ENCODE peak calls at places on chromosomes 5 and 9, in seven cellular contexts. One of them, this sample, is unnamed.
A peak's percentile ranks its signal among the peaks of the same experiment; 100 is the strongest.

GRCh38 chr5:2852446-2852845 is 101.0 kb upstream of the IRX2 start:
- DNase-seq in effector memory CD4-positive, alpha-beta T cell: no peak
- DNase-seq in iris pigment epithelial cell: no peak
- DNase-seq in EL: no peak
- DNase-seq in activated effector memory CD4-positive, alpha-beta T cell treated with Interleukin-2 at 50 U/mL for 16 hours: no peak
- DNase-seq in AG04449: no peak
- DNase-seq in NCI-H748 treated with DMSO at 0.1 percent for 48 hours: no peak
- DNase-seq in this sample: no peak

GRCh38 chr5:74063821-74064598 is 438.0 kb downstream of the ARHGEF28 start:
- DNase-seq in activated effector memory CD4-positive, alpha-beta T cell treated with Interleukin-2 at 50 U/mL for 16 hours: no peak
- DNase-seq in NCI-H748 treated with DMSO at 0.1 percent for 48 hours: no peak
- DNase-seq in iris pigment epithelial cell: peak; percentile 71
- DNase-seq in EL: peak; percentile 94
- DNase-seq in effector memory CD4-positive, alpha-beta T cell: no peak
- DNase-seq in AG04449: peak; percentile 59
- DNase-seq in this sample: peak; percentile 88

GRCh38 chr5:89437450-89438435 is 554.8 kb upstream of the MEF2C start:
- DNase-seq in NCI-H748 treated with DMSO at 0.1 percent for 48 hours: peak; percentile 80
- DNase-seq in AG04449: no peak
- DNase-seq in effector memory CD4-positive, alpha-beta T cell: no peak
- DNase-seq in EL: no peak
- DNase-seq in iris pigment epithelial cell: peak; percentile 11
- DNase-seq in activated effector memory CD4-positive, alpha-beta T cell treated with Interleukin-2 at 50 U/mL for 16 hours: no peak
- DNase-seq in this sample: peak; percentile 68

GRCh38 chr5:138466058-138466899 is 1.0 kb downstream of the EGR1 start:
- DNase-seq in effector memory CD4-positive, alpha-beta T cell: peak; percentile 14
- DNase-seq in activated effector memory CD4-positive, alpha-beta T cell treated with Interleukin-2 at 50 U/mL for 16 hours: no peak
- DNase-seq in EL: peak; percentile 53
- DNase-seq in AG04449: no peak
- DNase-seq in NCI-H748 treated with DMSO at 0.1 percent for 48 hours: no peak
- DNase-seq in iris pigment epithelial cell: peak; percentile 36
- DNase-seq in this sample: peak; percentile 59

GRCh38 chr5:151619812-151620462 is 28.8 kb upstream of the FAT2 start:
- DNase-seq in EL: no peak
- DNase-seq in NCI-H748 treated with DMSO at 0.1 percent for 48 hours: no peak
- DNase-seq in iris pigment epithelial cell: no peak
- DNase-seq in effector memory CD4-positive, alpha-beta T cell: no peak
- DNase-seq in AG04449: no peak
- DNase-seq in activated effector memory CD4-positive, alpha-beta T cell treated with Interleukin-2 at 50 U/mL for 16 hours: no peak
- DNase-seq in this sample: peak; percentile 60

GRCh38 chr9:98248737-98249474 is 6.5 kb downstream of the TBC1D2 start:
- DNase-seq in effector memory CD4-positive, alpha-beta T cell: no peak
- DNase-seq in EL: peak; percentile 94
- DNase-seq in activated effector memory CD4-positive, alpha-beta T cell treated with Interleukin-2 at 50 U/mL for 16 hours: no peak
- DNase-seq in iris pigment epithelial cell: peak; percentile 99
- DNase-seq in AG04449: peak; percentile 93
- DNase-seq in NCI-H748 treated with DMSO at 0.1 percent for 48 hours: no peak
- DNase-seq in this sample: peak; percentile 74

GRCh38 chr5:24788829-24789509 is 144.2 kb upstream of the CDH10 start:
- DNase-seq in AG04449: peak; percentile 77
- DNase-seq in iris pigment epithelial cell: peak; percentile 88
- DNase-seq in activated effector memory CD4-positive, alpha-beta T cell treated with Interleukin-2 at 50 U/mL for 16 hours: no peak
- DNase-seq in NCI-H748 treated with DMSO at 0.1 percent for 48 hours: no peak
- DNase-seq in effector memory CD4-positive, alpha-beta T cell: no peak
- DNase-seq in EL: peak; percentile 4
- DNase-seq in this sample: peak; percentile 75

GRCh38 chr5:179873176-179873575 is 14.6 kb upstream of the MRNIP start:
- DNase-seq in effector memory CD4-positive, alpha-beta T cell: no peak
- DNase-seq in NCI-H748 treated with DMSO at 0.1 percent for 48 hours: no peak
- DNase-seq in activated effector memory CD4-positive, alpha-beta T cell treated with Interleukin-2 at 50 U/mL for 16 hours: no peak
- DNase-seq in EL: no peak
- DNase-seq in iris pigment epithelial cell: no peak
- DNase-seq in AG04449: no peak
- DNase-seq in this sample: no peak

GRCh38 chr5:96344678-96345612 is 88.1 kb downstream of the PCSK1 start:
- DNase-seq in iris pigment epithelial cell: peak; percentile 90
- DNase-seq in activated effector memory CD4-positive, alpha-beta T cell treated with Interleukin-2 at 50 U/mL for 16 hours: no peak
- DNase-seq in EL: peak; percentile 70
- DNase-seq in effector memory CD4-positive, alpha-beta T cell: peak; percentile 6
- DNase-seq in NCI-H748 treated with DMSO at 0.1 percent for 48 hours: peak; percentile 71
- DNase-seq in AG04449: peak; percentile 51
- DNase-seq in this sample: peak; percentile 82

GRCh38 chr9:100322954-100323536 is 29.7 kb downstream of the TEX10 start:
- DNase-seq in effector memory CD4-positive, alpha-beta T cell: peak; percentile 4
- DNase-seq in activated effector memory CD4-positive, alpha-beta T cell treated with Interleukin-2 at 50 U/mL for 16 hours: no peak
- DNase-seq in AG04449: no peak
- DNase-seq in NCI-H748 treated with DMSO at 0.1 percent for 48 hours: peak; percentile 41
- DNase-seq in iris pigment epithelial cell: peak; percentile 49
- DNase-seq in EL: peak; percentile 47
- DNase-seq in this sample: peak; percentile 61

GRCh38 chr5:2762744-2763532 is 11.5 kb upstream of the IRX2 start:
- DNase-seq in effector memory CD4-positive, alpha-beta T cell: no peak
- DNase-seq in EL: no peak
- DNase-seq in AG04449: no peak
- DNase-seq in iris pigment epithelial cell: no peak
- DNase-seq in activated effector memory CD4-positive, alpha-beta T cell treated with Interleukin-2 at 50 U/mL for 16 hours: no peak
- DNase-seq in NCI-H748 treated with DMSO at 0.1 percent for 48 hours: no peak
- DNase-seq in this sample: no peak

GRCh38 chr9:92720209-92720765 is 44.3 kb downstream of the BICD2 start:
- DNase-seq in AG04449: no peak
- DNase-seq in iris pigment epithelial cell: no peak
- DNase-seq in effector memory CD4-positive, alpha-beta T cell: no peak
- DNase-seq in activated effector memory CD4-positive, alpha-beta T cell treated with Interleukin-2 at 50 U/mL for 16 hours: no peak
- DNase-seq in NCI-H748 treated with DMSO at 0.1 percent for 48 hours: no peak
- DNase-seq in EL: no peak
- DNase-seq in this sample: no peak

GRCh38 chr5:125501396-125501795 is 755.0 kb upstream of the ZNF608 start:
- DNase-seq in AG04449: no peak
- DNase-seq in EL: no peak
- DNase-seq in effector memory CD4-positive, alpha-beta T cell: no peak
- DNase-seq in iris pigment epithelial cell: no peak
- DNase-seq in activated effector memory CD4-positive, alpha-beta T cell treated with Interleukin-2 at 50 U/mL for 16 hours: no peak
- DNase-seq in NCI-H748 treated with DMSO at 0.1 percent for 48 hours: no peak
- DNase-seq in this sample: peak; percentile 51

GRCh38 chr5:40557486-40557885 is 122.2 kb upstream of the PTGER4 start:
- DNase-seq in effector memory CD4-positive, alpha-beta T cell: no peak
- DNase-seq in iris pigment epithelial cell: no peak
- DNase-seq in EL: no peak
- DNase-seq in AG04449: no peak
- DNase-seq in NCI-H748 treated with DMSO at 0.1 percent for 48 hours: peak; percentile 27
- DNase-seq in activated effector memory CD4-positive, alpha-beta T cell treated with Interleukin-2 at 50 U/mL for 16 hours: no peak
- DNase-seq in this sample: peak; percentile 25

GRCh38 chr9:126236273-126236672 is 90.4 kb upstream of the MVB12B start:
- DNase-seq in effector memory CD4-positive, alpha-beta T cell: no peak
- DNase-seq in activated effector memory CD4-positive, alpha-beta T cell treated with Interleukin-2 at 50 U/mL for 16 hours: no peak
- DNase-seq in NCI-H748 treated with DMSO at 0.1 percent for 48 hours: no peak
- DNase-seq in iris pigment epithelial cell: no peak
- DNase-seq in EL: no peak
- DNase-seq in AG04449: no peak
- DNase-seq in this sample: no peak

GRCh38 chr9:14251146-14252071 is 62.5 kb downstream of the NFIB start:
- DNase-seq in AG04449: no peak
- DNase-seq in iris pigment epithelial cell: peak; percentile 91
- DNase-seq in NCI-H748 treated with DMSO at 0.1 percent for 48 hours: peak; percentile 63
- DNase-seq in EL: peak; percentile 69
- DNase-seq in activated effector memory CD4-positive, alpha-beta T cell treated with Interleukin-2 at 50 U/mL for 16 hours: no peak
- DNase-seq in effector memory CD4-positive, alpha-beta T cell: no peak
- DNase-seq in this sample: peak; percentile 94

GRCh38 chr9:128992995-128993394 is 35.1 kb downstream of the SH3GLB2 start:
- DNase-seq in AG04449: no peak
- DNase-seq in effector memory CD4-positive, alpha-beta T cell: no peak
- DNase-seq in NCI-H748 treated with DMSO at 0.1 percent for 48 hours: no peak
- DNase-seq in EL: no peak
- DNase-seq in iris pigment epithelial cell: no peak
- DNase-seq in activated effector memory CD4-positive, alpha-beta T cell treated with Interleukin-2 at 50 U/mL for 16 hours: no peak
- DNase-seq in this sample: no peak

GRCh38 chr5:30401479-30402058 is 791.9 kb upstream of the CDH6 start:
- DNase-seq in EL: no peak
- DNase-seq in effector memory CD4-positive, alpha-beta T cell: no peak
- DNase-seq in AG04449: no peak
- DNase-seq in activated effector memory CD4-positive, alpha-beta T cell treated with Interleukin-2 at 50 U/mL for 16 hours: no peak
- DNase-seq in iris pigment epithelial cell: peak; percentile 51
- DNase-seq in NCI-H748 treated with DMSO at 0.1 percent for 48 hours: peak; percentile 79
- DNase-seq in this sample: peak; percentile 63

GRCh38 chr5:92998456-92998855 is 582.6 kb downstream of the NR2F1-AS1 start:
- DNase-seq in AG04449: no peak
- DNase-seq in EL: no peak
- DNase-seq in NCI-H748 treated with DMSO at 0.1 percent for 48 hours: no peak
- DNase-seq in effector memory CD4-positive, alpha-beta T cell: no peak
- DNase-seq in activated effector memory CD4-positive, alpha-beta T cell treated with Interleukin-2 at 50 U/mL for 16 hours: no peak
- DNase-seq in iris pigment epithelial cell: peak; percentile 31
- DNase-seq in this sample: no peak

GRCh38 chr5:116242363-116242762 is 157.5 kb downstream of the COMMD10 start:
- DNase-seq in activated effector memory CD4-positive, alpha-beta T cell treated with Interleukin-2 at 50 U/mL for 16 hours: no peak
- DNase-seq in NCI-H748 treated with DMSO at 0.1 percent for 48 hours: no peak
- DNase-seq in AG04449: no peak
- DNase-seq in EL: peak; percentile 1
- DNase-seq in effector memory CD4-positive, alpha-beta T cell: no peak
- DNase-seq in iris pigment epithelial cell: peak; percentile 53
- DNase-seq in this sample: peak; percentile 36

GRCh38 chr5:52989025-52989780 is at the start of gene ITGA2:
- DNase-seq in effector memory CD4-positive, alpha-beta T cell: peak; percentile 0
- DNase-seq in activated effector memory CD4-positive, alpha-beta T cell treated with Interleukin-2 at 50 U/mL for 16 hours: peak; percentile 5
- DNase-seq in AG04449: no peak
- DNase-seq in NCI-H748 treated with DMSO at 0.1 percent for 48 hours: peak; percentile 28
- DNase-seq in iris pigment epithelial cell: peak; percentile 69
- DNase-seq in EL: peak; percentile 65
- DNase-seq in this sample: peak; percentile 78

GRCh38 chr5:3153226-3153858 is 401.9 kb upstream of the IRX2 start:
- DNase-seq in effector memory CD4-positive, alpha-beta T cell: no peak
- DNase-seq in AG04449: no peak
- DNase-seq in iris pigment epithelial cell: no peak
- DNase-seq in activated effector memory CD4-positive, alpha-beta T cell treated with Interleukin-2 at 50 U/mL for 16 hours: no peak
- DNase-seq in EL: no peak
- DNase-seq in NCI-H748 treated with DMSO at 0.1 percent for 48 hours: no peak
- DNase-seq in this sample: no peak

GRCh38 chr5:99747342-99747741 is 787.8 kb upstream of the FAM174A start:
- DNase-seq in EL: no peak
- DNase-seq in AG04449: no peak
- DNase-seq in NCI-H748 treated with DMSO at 0.1 percent for 48 hours: no peak
- DNase-seq in iris pigment epithelial cell: no peak
- DNase-seq in effector memory CD4-positive, alpha-beta T cell: no peak
- DNase-seq in activated effector memory CD4-positive, alpha-beta T cell treated with Interleukin-2 at 50 U/mL for 16 hours: no peak
- DNase-seq in this sample: no peak

GRCh38 chr5:122164070-122164435 is 34.7 kb downstream of the ZNF474 start:
- DNase-seq in AG04449: no peak
- DNase-seq in activated effector memory CD4-positive, alpha-beta T cell treated with Interleukin-2 at 50 U/mL for 16 hours: no peak
- DNase-seq in effector memory CD4-positive, alpha-beta T cell: no peak
- DNase-seq in iris pigment epithelial cell: no peak
- DNase-seq in EL: no peak
- DNase-seq in NCI-H748 treated with DMSO at 0.1 percent for 48 hours: no peak
- DNase-seq in this sample: no peak

GRCh38 chr5:5340206-5340729 is 82.2 kb upstream of the ICE1 start:
- DNase-seq in AG04449: peak; percentile 93
- DNase-seq in iris pigment epithelial cell: peak; percentile 91
- DNase-seq in EL: peak; percentile 99
- DNase-seq in NCI-H748 treated with DMSO at 0.1 percent for 48 hours: no peak
- DNase-seq in effector memory CD4-positive, alpha-beta T cell: no peak
- DNase-seq in activated effector memory CD4-positive, alpha-beta T cell treated with Interleukin-2 at 50 U/mL for 16 hours: no peak
- DNase-seq in this sample: peak; percentile 94

GRCh38 chr9:123073991-123074422 is 40.5 kb downstream of the GPR21 start:
- DNase-seq in EL: peak; percentile 78
- DNase-seq in AG04449: peak; percentile 93
- DNase-seq in NCI-H748 treated with DMSO at 0.1 percent for 48 hours: no peak
- DNase-seq in effector memory CD4-positive, alpha-beta T cell: no peak
- DNase-seq in iris pigment epithelial cell: peak; percentile 59
- DNase-seq in activated effector memory CD4-positive, alpha-beta T cell treated with Interleukin-2 at 50 U/mL for 16 hours: no peak
- DNase-seq in this sample: peak; percentile 77

GRCh38 chr9:130359819-130360218 is 84.9 kb upstream of the ASS1 start:
- DNase-seq in iris pigment epithelial cell: no peak
- DNase-seq in AG04449: no peak
- DNase-seq in NCI-H748 treated with DMSO at 0.1 percent for 48 hours: no peak
- DNase-seq in EL: no peak
- DNase-seq in effector memory CD4-positive, alpha-beta T cell: no peak
- DNase-seq in activated effector memory CD4-positive, alpha-beta T cell treated with Interleukin-2 at 50 U/mL for 16 hours: no peak
- DNase-seq in this sample: no peak

GRCh38 chr5:855771-856530 is 5.2 kb upstream of the ZDHHC11 start:
- DNase-seq in EL: no peak
- DNase-seq in iris pigment epithelial cell: no peak
- DNase-seq in effector memory CD4-positive, alpha-beta T cell: no peak
- DNase-seq in activated effector memory CD4-positive, alpha-beta T cell treated with Interleukin-2 at 50 U/mL for 16 hours: no peak
- DNase-seq in NCI-H748 treated with DMSO at 0.1 percent for 48 hours: no peak
- DNase-seq in AG04449: no peak
- DNase-seq in this sample: no peak

GRCh38 chr5:149310947-149311675 is 34.2 kb upstream of the GRPEL2 start:
- DNase-seq in iris pigment epithelial cell: peak; percentile 89
- DNase-seq in activated effector memory CD4-positive, alpha-beta T cell treated with Interleukin-2 at 50 U/mL for 16 hours: no peak
- DNase-seq in effector memory CD4-positive, alpha-beta T cell: no peak
- DNase-seq in AG04449: no peak
- DNase-seq in EL: peak; percentile 56
- DNase-seq in NCI-H748 treated with DMSO at 0.1 percent for 48 hours: no peak
- DNase-seq in this sample: peak; percentile 65

GRCh38 chr5:122415481-122416120 is 103.6 kb downstream of the SNCAIP start:
- DNase-seq in NCI-H748 treated with DMSO at 0.1 percent for 48 hours: peak; percentile 71
- DNase-seq in EL: peak; percentile 53
- DNase-seq in activated effector memory CD4-positive, alpha-beta T cell treated with Interleukin-2 at 50 U/mL for 16 hours: no peak
- DNase-seq in iris pigment epithelial cell: peak; percentile 71
- DNase-seq in effector memory CD4-positive, alpha-beta T cell: no peak
- DNase-seq in AG04449: peak; percentile 24
- DNase-seq in this sample: peak; percentile 86

GRCh38 chr9:114108016-114108833 is 9.1 kb upstream of the KIF12 start:
- DNase-seq in EL: peak; percentile 73
- DNase-seq in AG04449: no peak
- DNase-seq in iris pigment epithelial cell: peak; percentile 72
- DNase-seq in activated effector memory CD4-positive, alpha-beta T cell treated with Interleukin-2 at 50 U/mL for 16 hours: no peak
- DNase-seq in effector memory CD4-positive, alpha-beta T cell: no peak
- DNase-seq in NCI-H748 treated with DMSO at 0.1 percent for 48 hours: peak; percentile 62
- DNase-seq in this sample: peak; percentile 94

GRCh38 chr5:123444016-123444415 is 20.8 kb upstream of the CEP120 start:
- DNase-seq in AG04449: no peak
- DNase-seq in effector memory CD4-positive, alpha-beta T cell: no peak
- DNase-seq in EL: no peak
- DNase-seq in activated effector memory CD4-positive, alpha-beta T cell treated with Interleukin-2 at 50 U/mL for 16 hours: no peak
- DNase-seq in NCI-H748 treated with DMSO at 0.1 percent for 48 hours: no peak
- DNase-seq in iris pigment epithelial cell: no peak
- DNase-seq in this sample: no peak

GRCh38 chr5:59483971-59484472 is 409.5 kb downstream of the PDE4D start:
- DNase-seq in AG04449: peak; percentile 16
- DNase-seq in NCI-H748 treated with DMSO at 0.1 percent for 48 hours: no peak
- DNase-seq in effector memory CD4-positive, alpha-beta T cell: no peak
- DNase-seq in EL: peak; percentile 82
- DNase-seq in activated effector memory CD4-positive, alpha-beta T cell treated with Interleukin-2 at 50 U/mL for 16 hours: no peak
- DNase-seq in iris pigment epithelial cell: peak; percentile 71
- DNase-seq in this sample: peak; percentile 82

GRCh38 chr5:138947780-138948179 is 72.6 kb upstream of the LRRTM2 start:
- DNase-seq in activated effector memory CD4-positive, alpha-beta T cell treated with Interleukin-2 at 50 U/mL for 16 hours: no peak
- DNase-seq in EL: no peak
- DNase-seq in AG04449: no peak
- DNase-seq in NCI-H748 treated with DMSO at 0.1 percent for 48 hours: no peak
- DNase-seq in iris pigment epithelial cell: no peak
- DNase-seq in effector memory CD4-positive, alpha-beta T cell: no peak
- DNase-seq in this sample: no peak

GRCh38 chr5:82265052-82265451 is 13.1 kb downstream of the RPS23 start:
- DNase-seq in AG04449: no peak
- DNase-seq in NCI-H748 treated with DMSO at 0.1 percent for 48 hours: no peak
- DNase-seq in iris pigment epithelial cell: no peak
- DNase-seq in EL: peak; percentile 18
- DNase-seq in effector memory CD4-positive, alpha-beta T cell: no peak
- DNase-seq in activated effector memory CD4-positive, alpha-beta T cell treated with Interleukin-2 at 50 U/mL for 16 hours: no peak
- DNase-seq in this sample: peak; percentile 35

GRCh38 chr5:172319708-172320441 is 36.3 kb upstream of the UBTD2 start:
- DNase-seq in EL: no peak
- DNase-seq in iris pigment epithelial cell: no peak
- DNase-seq in activated effector memory CD4-positive, alpha-beta T cell treated with Interleukin-2 at 50 U/mL for 16 hours: no peak
- DNase-seq in NCI-H748 treated with DMSO at 0.1 percent for 48 hours: no peak
- DNase-seq in AG04449: no peak
- DNase-seq in effector memory CD4-positive, alpha-beta T cell: no peak
- DNase-seq in this sample: no peak

GRCh38 chr5:137492321-137492720 is 6.8 kb downstream of the SPOCK1 start:
- DNase-seq in NCI-H748 treated with DMSO at 0.1 percent for 48 hours: no peak
- DNase-seq in activated effector memory CD4-positive, alpha-beta T cell treated with Interleukin-2 at 50 U/mL for 16 hours: no peak
- DNase-seq in iris pigment epithelial cell: peak; percentile 52
- DNase-seq in AG04449: peak; percentile 84
- DNase-seq in effector memory CD4-positive, alpha-beta T cell: no peak
- DNase-seq in EL: peak; percentile 69
- DNase-seq in this sample: peak; percentile 53

GRCh38 chr9:121498150-121498486 is 1.5 kb downstream of the GGTA1 start:
- DNase-seq in iris pigment epithelial cell: peak; percentile 79
- DNase-seq in activated effector memory CD4-positive, alpha-beta T cell treated with Interleukin-2 at 50 U/mL for 16 hours: no peak
- DNase-seq in AG04449: no peak
- DNase-seq in effector memory CD4-positive, alpha-beta T cell: no peak
- DNase-seq in NCI-H748 treated with DMSO at 0.1 percent for 48 hours: peak; percentile 77
- DNase-seq in EL: peak; percentile 74
- DNase-seq in this sample: peak; percentile 82

This sample was measured in astrocyte of the hippocampus.